ENCODE peak calls at places on chromosome 17, in five cellular contexts. A is mesenchymal stem cell, Y is H1, K is neuronal stem cell, Z is IMR-90. P is an unnamed sample.

GRCh38 chr17:44075598-44076293 is 5.2 kb downstream of the G6PC3 start:
- DNase-seq in K (no peak), Y (no peak), A (no peak), Z (no peak), P (no peak)

GRCh38 chr17:58322581-58323419 is 5.8 kb downstream of the TSPOAP1 start:
- DNase-seq in Z (no peak), A (no peak), K (no peak), Y (no peak), P (no peak)

GRCh38 chr17:64641499-64641898 is 20.6 kb downstream of the SMURF2 start:
- DNase-seq in A (peak), Z (peak), K (no peak), Y (no peak), P (peak)

GRCh38 chr17:61317779-61318178 is 81.9 kb upstream of the TBX2 start:
- DNase-seq in Y (no peak), Z (no peak), K (no peak), A (no peak), P (peak)

GRCh38 chr17:9566067-9566466 is 9.6 kb downstream of the STX8 start:
- DNase-seq in K (no peak), Z (no peak), Y (no peak), A (no peak), P (no peak)

GRCh38 chr17:47810200-47810821 is 11.3 kb downstream of the OSBPL7 start:
- DNase-seq in Z (peak), A (peak), Y (no peak), K (no peak), P (peak)

GRCh38 chr17:17021194-17021863 is 20.9 kb upstream of the MPRIP start:
- DNase-seq in Y (no peak), Z (no peak), A (no peak), K (peak), P (peak)

GRCh38 chr17:82343560-82343959 is 10.0 kb upstream of the SECTM1 start:
- DNase-seq in Y (no peak), Z (no peak), K (no peak), A (no peak), P (peak)

GRCh38 chr17:47995241-47995935 is 24.5 kb downstream of the CDK5RAP3 start:
- DNase-seq in K (peak), Z (no peak), Y (no peak), A (no peak), P (peak)

GRCh38 chr17:63950940-63951907 is 19.1 kb upstream of the CD79B start:
- DNase-seq in Y (no peak), K (no peak), Z (no peak), A (no peak), P (peak)

GRCh38 chr17:70144260-70144846 is 25.0 kb upstream of the KCNJ2 start:
- DNase-seq in A (peak), Y (no peak), K (peak), Z (peak), P (no peak)

GRCh38 chr17:31411707-31412285 is 20.3 kb downstream of the RAB11FIP4 start:
- DNase-seq in Z (no peak), K (no peak), A (no peak), Y (no peak), P (no peak)

GRCh38 chr17:83161298-83162034 is 82.1 kb downstream of the METRNL start:
- DNase-seq in K (no peak), Z (peak), A (no peak), Y (no peak), P (no peak)

GRCh38 chr17:17823433-17824118 is 13.2 kb downstream of the SREBF1 start:
- DNase-seq in Z (peak), Y (no peak), K (peak), A (peak), P (peak)

GRCh38 chr17:39568710-39569109 is 39.0 kb downstream of the NEUROD2 start:
- DNase-seq in Z (no peak), A (no peak), Y (no peak), K (no peak), P (no peak)

GRCh38 chr17:39563476-39563875 is 44.2 kb downstream of the NEUROD2 start:
- DNase-seq in A (no peak), Y (no peak), Z (no peak), K (peak), P (peak)

GRCh38 chr17:39566092-39566491 is 41.6 kb downstream of the NEUROD2 start:
- DNase-seq in Y (no peak), Z (no peak), K (no peak), A (no peak), P (no peak)

DNA sequence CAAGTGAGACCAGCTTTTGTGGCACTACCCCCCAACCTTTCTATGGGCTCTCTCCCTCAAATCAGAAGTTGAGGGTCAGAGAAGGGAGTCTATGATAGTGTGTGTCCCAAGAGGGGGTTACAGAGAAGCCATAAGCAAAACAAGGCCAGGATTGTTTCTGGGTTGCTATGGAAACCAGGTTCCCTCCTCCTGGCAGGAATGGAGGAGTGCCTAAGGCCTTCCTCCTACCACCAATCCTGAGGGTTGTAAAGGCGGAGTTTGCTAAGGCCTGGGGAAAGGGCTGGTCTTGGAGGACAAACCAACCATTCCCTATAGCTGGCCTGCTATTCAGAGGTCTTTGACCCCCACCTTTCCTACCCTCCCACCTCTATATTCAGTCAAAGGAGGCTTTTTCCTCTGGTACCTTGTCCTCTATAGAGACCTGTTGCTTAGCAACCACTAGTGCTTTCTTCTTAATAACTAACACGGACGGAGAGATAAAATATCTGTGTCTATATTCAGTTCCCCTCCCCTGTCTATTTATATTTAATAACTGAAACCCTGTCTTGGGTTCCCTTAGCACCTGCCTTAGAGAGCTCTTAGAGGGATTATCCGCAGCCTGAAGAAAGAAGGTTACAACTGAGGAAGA is 43.4 kb downstream of the NEUROD2 start:
- DNase-seq in A (peak), K (peak), Y (no peak), Z (no peak), P (peak)
- H2BK120ac ChIP-seq in A (no peak), K (no peak), Y (no peak), Z (no peak), P (no peak)

DNA sequence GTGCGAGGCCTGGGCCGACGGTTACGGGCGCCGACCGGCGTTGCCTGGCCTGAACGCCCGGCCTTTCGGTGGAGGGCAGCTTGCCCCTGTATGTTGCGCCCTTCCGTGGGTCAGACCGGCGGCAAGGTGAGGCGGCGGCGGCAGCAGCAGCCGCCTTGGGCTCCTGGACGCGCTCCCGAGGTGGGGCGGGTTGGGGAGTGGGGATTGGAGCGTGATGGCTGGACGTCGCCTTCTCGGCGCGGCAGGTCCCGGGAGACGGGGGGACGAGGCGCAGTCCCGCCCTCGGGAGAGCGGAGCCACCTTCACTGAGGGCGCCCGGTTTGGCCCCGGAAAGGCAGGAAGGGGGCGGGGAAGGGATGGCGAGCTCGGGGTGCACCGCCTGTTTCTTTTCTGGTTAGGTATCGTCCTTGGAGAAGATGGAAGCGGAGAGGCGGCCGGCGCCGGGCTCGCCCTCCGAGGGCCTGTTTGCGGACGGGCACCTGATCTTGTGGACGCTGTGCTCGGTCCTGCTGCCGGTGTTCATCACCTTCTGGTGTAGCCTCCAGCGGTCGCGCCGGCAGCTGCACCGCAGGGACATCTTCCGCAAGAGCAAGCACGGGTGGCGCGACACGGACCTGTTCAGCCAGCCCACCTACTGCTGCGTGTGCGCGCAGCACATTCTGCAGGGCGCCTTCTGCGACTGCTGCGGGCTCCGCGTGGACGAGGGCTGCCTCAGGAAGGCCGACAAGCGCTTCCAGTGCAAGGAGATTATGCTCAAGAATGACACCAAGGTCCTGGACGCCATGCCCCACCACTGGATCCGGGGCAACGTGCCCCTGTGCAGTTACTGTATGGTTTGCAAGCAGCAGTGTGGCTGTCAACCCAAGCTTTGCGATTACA is 668 bp downstream of the DGKE start:
- DNase-seq in K (peak), Z (peak), Y (peak), A (peak), P (peak)
- H2BK120ac ChIP-seq in K (no peak), Z (no peak), Y (no peak), A (peak), P (no peak)

DNA sequence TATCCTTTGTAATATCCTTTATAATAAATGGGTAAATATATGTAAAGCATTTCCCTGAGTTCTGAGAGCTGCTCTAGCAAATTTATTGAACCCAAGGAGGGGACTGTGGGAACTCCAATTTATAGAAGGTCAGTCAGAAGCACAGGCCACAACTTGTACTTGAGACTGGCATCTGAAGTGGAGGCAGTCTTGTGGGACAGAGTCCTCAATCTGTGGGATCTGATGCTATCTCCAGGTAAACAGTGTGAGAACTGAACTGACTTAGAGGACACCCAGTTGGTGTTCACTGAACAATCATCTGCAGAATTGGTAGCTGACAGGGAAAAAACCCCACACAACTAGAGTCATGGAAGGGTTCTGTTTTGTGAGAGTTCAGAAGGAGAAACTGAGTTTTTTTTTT is 34.0 kb downstream of the AKAP10 start:
- DNase-seq in Z (no peak), K (no peak), A (no peak), Y (no peak), P (no peak)
- H2BK120ac ChIP-seq in Z (no peak), K (no peak), A (no peak), Y (no peak), P (no peak)

GRCh38 chr17:75810216-75810615 is 25.6 kb downstream of the UNK start:
- DNase-seq in K (no peak), Z (no peak), A (no peak), Y (no peak), P (no peak)
- H2BK120ac ChIP-seq in K (no peak), Z (no peak), A (no peak), Y (no peak), P (no peak)

DNA sequence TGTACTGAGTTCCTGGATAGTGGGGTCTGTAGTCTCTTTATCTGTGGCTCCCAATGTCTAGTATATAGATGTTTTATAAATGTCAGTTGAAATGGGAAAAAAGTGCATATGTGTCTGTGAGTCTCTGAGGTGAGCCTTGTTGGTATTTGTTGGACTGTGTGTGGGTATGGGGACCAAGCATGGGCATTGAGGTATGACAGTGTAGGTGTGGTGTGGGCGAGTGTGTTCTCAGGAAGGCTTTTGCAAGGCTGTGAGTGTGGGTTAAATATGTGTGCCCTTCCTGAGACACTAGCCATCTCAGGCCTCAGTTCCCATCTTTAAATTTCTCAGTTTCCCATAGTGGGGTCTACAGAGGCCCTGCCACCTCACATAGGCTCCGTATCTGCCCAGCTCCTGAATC is 440.2 kb upstream of the CCL2 start:
- DNase-seq in K (no peak), Z (no peak), A (no peak), Y (no peak), P (no peak)
- H2BK120ac ChIP-seq in K (no peak), Z (no peak), A (no peak), Y (no peak), P (no peak)

GRCh38 chr17:50122945-50123344 is 7.0 kb downstream of the SAMD14 start:
- DNase-seq in Y (no peak), A (no peak), K (no peak), Z (no peak), P (no peak)
- H2BK120ac ChIP-seq in Y (no peak), A (peak), K (no peak), Z (peak), P (no peak)

GRCh38 chr17:74228326-74228978 is 15.1 kb downstream of the TTYH2 start:
- DNase-seq in Z (no peak), K (no peak), Y (no peak), A (no peak), P (no peak)
- H2BK120ac ChIP-seq in Z (no peak), K (no peak), Y (no peak), A (no peak), P (no peak)

GRCh38 chr17:892958-893357 is 86.6 kb downstream of the NXN start:
- DNase-seq in Y (no peak), A (no peak), Z (no peak), K (no peak), P (no peak)
- H2BK120ac ChIP-seq in Y (no peak), A (no peak), Z (no peak), K (no peak), P (no peak)

P was measured in mesendoderm.